ENCODE peak calls at places on chromosomes 3 and 15, in ten cellular contexts. One of them, this sample, is unnamed.

GRCh38 chr3:38173834-38174418 is 8.6 kb downstream of the OXSR1 start:
- DNase-seq in mesenchymal stem cell: no peak
- DNase-seq in NCI-H2029 treated with DMSO at 0.1 percent for 48 hours: no peak
- DNase-seq in MCF 10A: no peak
- DNase-seq in KG1: no peak
- DNase-seq in stimulated activated CD8-positive, alpha-beta memory T cell treated with anti-CD3 and anti-CD28 coated beads, Interleukin-4, amount 100 ng/mL, for 48 hours: no peak
- DNase-seq in B cell: no peak
- DNase-seq in stimulated activated CD4-positive, alpha-beta T cell treated with anti-CD3 and anti-CD28 coated beads, Interleukin-12 subunit alpha, Interleukin-12 subunit beta, amount 100 ng/mL, for 4 hours: no peak
- DNase-seq in neural progenitor cell: no peak
- DNase-seq in MG63: no peak
- DNase-seq in this sample: peak

GRCh38 chr3:5707794-5708193 is 520.3 kb downstream of the EDEM1 start:
- DNase-seq in mesenchymal stem cell: no peak
- DNase-seq in stimulated activated CD8-positive, alpha-beta memory T cell treated with anti-CD3 and anti-CD28 coated beads, Interleukin-4, amount 100 ng/mL, for 48 hours: no peak
- DNase-seq in MCF 10A: no peak
- DNase-seq in neural progenitor cell: no peak
- DNase-seq in NCI-H2029 treated with DMSO at 0.1 percent for 48 hours: no peak
- DNase-seq in MG63: no peak
- DNase-seq in stimulated activated CD4-positive, alpha-beta T cell treated with anti-CD3 and anti-CD28 coated beads, Interleukin-12 subunit alpha, Interleukin-12 subunit beta, amount 100 ng/mL, for 4 hours: no peak
- DNase-seq in KG1: no peak
- DNase-seq in B cell: no peak
- DNase-seq in this sample: no peak

GRCh38 chr3:29281265-29282228 is 676 bp downstream of the RBMS3 start:
- DNase-seq in B cell: no peak
- DNase-seq in stimulated activated CD4-positive, alpha-beta T cell treated with anti-CD3 and anti-CD28 coated beads, Interleukin-12 subunit alpha, Interleukin-12 subunit beta, amount 100 ng/mL, for 4 hours: no peak
- DNase-seq in KG1: no peak
- DNase-seq in NCI-H2029 treated with DMSO at 0.1 percent for 48 hours: no peak
- DNase-seq in stimulated activated CD8-positive, alpha-beta memory T cell treated with anti-CD3 and anti-CD28 coated beads, Interleukin-4, amount 100 ng/mL, for 48 hours: no peak
- DNase-seq in MG63: peak
- DNase-seq in MCF 10A: peak
- DNase-seq in neural progenitor cell: peak
- DNase-seq in mesenchymal stem cell: peak
- DNase-seq in this sample: no peak

GRCh38 chr15:25019434-25019833 is 64.6 kb downstream of the SNRPN start:
- DNase-seq in MCF 10A: no peak
- DNase-seq in stimulated activated CD4-positive, alpha-beta T cell treated with anti-CD3 and anti-CD28 coated beads, Interleukin-12 subunit alpha, Interleukin-12 subunit beta, amount 100 ng/mL, for 4 hours: no peak
- DNase-seq in stimulated activated CD8-positive, alpha-beta memory T cell treated with anti-CD3 and anti-CD28 coated beads, Interleukin-4, amount 100 ng/mL, for 48 hours: no peak
- DNase-seq in mesenchymal stem cell: no peak
- DNase-seq in NCI-H2029 treated with DMSO at 0.1 percent for 48 hours: no peak
- DNase-seq in KG1: no peak
- DNase-seq in B cell: no peak
- DNase-seq in neural progenitor cell: no peak
- DNase-seq in MG63: no peak
- DNase-seq in this sample: no peak

GRCh38 chr15:69762373-69763148 is 309.9 kb downstream of the RPLP1 start:
- DNase-seq in stimulated activated CD4-positive, alpha-beta T cell treated with anti-CD3 and anti-CD28 coated beads, Interleukin-12 subunit alpha, Interleukin-12 subunit beta, amount 100 ng/mL, for 4 hours: no peak
- DNase-seq in KG1: no peak
- DNase-seq in B cell: no peak
- DNase-seq in MG63: no peak
- DNase-seq in NCI-H2029 treated with DMSO at 0.1 percent for 48 hours: peak
- DNase-seq in mesenchymal stem cell: no peak
- DNase-seq in stimulated activated CD8-positive, alpha-beta memory T cell treated with anti-CD3 and anti-CD28 coated beads, Interleukin-4, amount 100 ng/mL, for 48 hours: no peak
- DNase-seq in neural progenitor cell: peak
- DNase-seq in MCF 10A: peak
- DNase-seq in this sample: no peak

GRCh38 chr3:47440131-47440530 is 35.6 kb downstream of the SCAP start:
- DNase-seq in MCF 10A: peak
- DNase-seq in neural progenitor cell: peak
- DNase-seq in stimulated activated CD4-positive, alpha-beta T cell treated with anti-CD3 and anti-CD28 coated beads, Interleukin-12 subunit alpha, Interleukin-12 subunit beta, amount 100 ng/mL, for 4 hours: no peak
- DNase-seq in KG1: no peak
- DNase-seq in B cell: no peak
- DNase-seq in MG63: no peak
- DNase-seq in NCI-H2029 treated with DMSO at 0.1 percent for 48 hours: no peak
- DNase-seq in mesenchymal stem cell: peak
- DNase-seq in stimulated activated CD8-positive, alpha-beta memory T cell treated with anti-CD3 and anti-CD28 coated beads, Interleukin-4, amount 100 ng/mL, for 48 hours: no peak
- DNase-seq in this sample: no peak

GRCh38 chr3:146881366-146881765 is 276.2 kb upstream of the PLSCR5 start:
- DNase-seq in neural progenitor cell: no peak
- DNase-seq in NCI-H2029 treated with DMSO at 0.1 percent for 48 hours: no peak
- DNase-seq in KG1: no peak
- DNase-seq in stimulated activated CD8-positive, alpha-beta memory T cell treated with anti-CD3 and anti-CD28 coated beads, Interleukin-4, amount 100 ng/mL, for 48 hours: no peak
- DNase-seq in mesenchymal stem cell: no peak
- DNase-seq in B cell: no peak
- DNase-seq in MCF 10A: no peak
- DNase-seq in stimulated activated CD4-positive, alpha-beta T cell treated with anti-CD3 and anti-CD28 coated beads, Interleukin-12 subunit alpha, Interleukin-12 subunit beta, amount 100 ng/mL, for 4 hours: no peak
- DNase-seq in MG63: no peak
- DNase-seq in this sample: no peak

GRCh38 chr15:80599359-80599758 is 95.8 kb upstream of the ABHD17C start:
- DNase-seq in stimulated activated CD4-positive, alpha-beta T cell treated with anti-CD3 and anti-CD28 coated beads, Interleukin-12 subunit alpha, Interleukin-12 subunit beta, amount 100 ng/mL, for 4 hours: no peak
- DNase-seq in mesenchymal stem cell: peak
- DNase-seq in MG63: no peak
- DNase-seq in neural progenitor cell: no peak
- DNase-seq in KG1: no peak
- DNase-seq in NCI-H2029 treated with DMSO at 0.1 percent for 48 hours: no peak
- DNase-seq in MCF 10A: no peak
- DNase-seq in B cell: no peak
- DNase-seq in stimulated activated CD8-positive, alpha-beta memory T cell treated with anti-CD3 and anti-CD28 coated beads, Interleukin-4, amount 100 ng/mL, for 48 hours: no peak
- DNase-seq in this sample: no peak

GRCh38 chr3:109687626-109688025 is 350.3 kb upstream of the DPPA4 start:
- DNase-seq in MG63: no peak
- DNase-seq in KG1: no peak
- DNase-seq in stimulated activated CD8-positive, alpha-beta memory T cell treated with anti-CD3 and anti-CD28 coated beads, Interleukin-4, amount 100 ng/mL, for 48 hours: no peak
- DNase-seq in B cell: no peak
- DNase-seq in stimulated activated CD4-positive, alpha-beta T cell treated with anti-CD3 and anti-CD28 coated beads, Interleukin-12 subunit alpha, Interleukin-12 subunit beta, amount 100 ng/mL, for 4 hours: no peak
- DNase-seq in mesenchymal stem cell: no peak
- DNase-seq in neural progenitor cell: peak
- DNase-seq in NCI-H2029 treated with DMSO at 0.1 percent for 48 hours: no peak
- DNase-seq in MCF 10A: no peak
- DNase-seq in this sample: no peak

GRCh38 chr15:51801391-51801835 is 28.0 kb upstream of the TMOD3 start:
- DNase-seq in MG63: peak
- DNase-seq in neural progenitor cell: peak
- DNase-seq in KG1: no peak
- DNase-seq in stimulated activated CD4-positive, alpha-beta T cell treated with anti-CD3 and anti-CD28 coated beads, Interleukin-12 subunit alpha, Interleukin-12 subunit beta, amount 100 ng/mL, for 4 hours: no peak
- DNase-seq in NCI-H2029 treated with DMSO at 0.1 percent for 48 hours: no peak
- DNase-seq in stimulated activated CD8-positive, alpha-beta memory T cell treated with anti-CD3 and anti-CD28 coated beads, Interleukin-4, amount 100 ng/mL, for 48 hours: no peak
- DNase-seq in MCF 10A: peak
- DNase-seq in B cell: peak
- DNase-seq in mesenchymal stem cell: peak
- DNase-seq in this sample: no peak